ENCODE peak calls at places on chromosome 19, in nine cellular contexts. H, Y, W, N, Q, F, S, V and O are unnamed samples.

GRCh38 chr19:46192990-46193650 is 36.4 kb upstream of the IGFL1 start:
- DNase-seq in W (no peak), Y (peak; percentile 50), H (peak; percentile 94), Q (peak; percentile 20), V (no peak), N (no peak), S (no peak), F (peak; percentile 72), O (no peak)

GRCh38 chr19:15466851-15467733 is 2.7 kb upstream of the RASAL3 start:
- DNase-seq in H (no peak), F (no peak), Y (no peak), S (peak; percentile 99), Q (no peak), N (peak; percentile 83), W (peak; percentile 23), V (peak; percentile 62), O (no peak)

GRCh38 chr19:38649305-38650179 is 2.1 kb downstream of the ACTN4 start:
- DNase-seq in F (peak; percentile 58), N (no peak), Q (peak; percentile 91), V (no peak), Y (no peak), S (peak; percentile 20), W (peak; percentile 86), H (peak; percentile 76), O (no peak)

GRCh38 chr19:4671182-4671851 is 1.2 kb upstream of the MYDGF start:
- DNase-seq in F (no peak), N (no peak), H (no peak), S (no peak), Y (no peak), W (no peak), V (no peak), Q (no peak), O (no peak)

GRCh38 chr19:1250374-1251232 is 2.2 kb downstream of the MIDN start:
- DNase-seq in W (peak; percentile 76), Y (peak; percentile 85), F (no peak), Q (peak; percentile 65), S (peak; percentile 54), V (peak; percentile 61), H (peak; percentile 75), N (peak; percentile 69), O (peak; percentile 83)

GRCh38 chr19:11722414-11722813 is 16.3 kb downstream of the ZNF823 start:
- DNase-seq in S (no peak), V (no peak), Y (no peak), N (no peak), F (no peak), Q (no peak), H (no peak), W (no peak), O (no peak)

GRCh38 chr19:7478173-7478842 is 10.5 kb downstream of the PEX11G start:
- DNase-seq in W (no peak), N (no peak), V (no peak), Q (no peak), Y (no peak), F (no peak), H (peak; percentile 47), S (no peak), O (no peak)

GRCh38 chr19:926595-927043 is 784 bp downstream of the ARID3A start:
- DNase-seq in Q (peak; percentile 70), W (peak; percentile 77), S (no peak), F (peak; percentile 55), Y (no peak), H (peak; percentile 67), N (peak; percentile 91), V (no peak), O (no peak)

GRCh38 chr19:13817018-13817614 is 21.9 kb downstream of the ZSWIM4 start:
- DNase-seq in Q (peak; percentile 89), Y (no peak), N (peak; percentile 30), H (no peak), F (no peak), S (no peak), W (peak; percentile 82), V (no peak), O (no peak)

GRCh38 chr19:45153339-45154063 is 7.3 kb downstream of the NKPD1 start:
- DNase-seq in Q (peak; percentile 35), H (peak; percentile 70), W (peak; percentile 36), N (peak; percentile 39), Y (peak; percentile 45), S (peak; percentile 34), F (no peak), V (peak; percentile 25), O (peak; percentile 77)

GRCh38 chr19:13430790-13431582 is 75.3 kb downstream of the CACNA1A start:
- DNase-seq in N (peak; percentile 73), S (peak; percentile 39), W (peak; percentile 33), Y (peak; percentile 49), Q (peak; percentile 37), F (no peak), H (peak; percentile 50), V (peak; percentile 33), O (peak; percentile 44)

GRCh38 chr19:33997690-33998089 is 174.6 kb upstream of the LSM14A start:
- DNase-seq in N (no peak), H (no peak), F (no peak), Y (peak; percentile 3), Q (no peak), S (peak; percentile 7), W (no peak), V (no peak), O (no peak)

GRCh38 chr19:33998302-33998701 is 174.0 kb upstream of the LSM14A start:
- DNase-seq in N (no peak), Q (no peak), V (no peak), S (peak; percentile 11), F (no peak), H (no peak), W (no peak), Y (no peak), O (no peak)

DNA sequence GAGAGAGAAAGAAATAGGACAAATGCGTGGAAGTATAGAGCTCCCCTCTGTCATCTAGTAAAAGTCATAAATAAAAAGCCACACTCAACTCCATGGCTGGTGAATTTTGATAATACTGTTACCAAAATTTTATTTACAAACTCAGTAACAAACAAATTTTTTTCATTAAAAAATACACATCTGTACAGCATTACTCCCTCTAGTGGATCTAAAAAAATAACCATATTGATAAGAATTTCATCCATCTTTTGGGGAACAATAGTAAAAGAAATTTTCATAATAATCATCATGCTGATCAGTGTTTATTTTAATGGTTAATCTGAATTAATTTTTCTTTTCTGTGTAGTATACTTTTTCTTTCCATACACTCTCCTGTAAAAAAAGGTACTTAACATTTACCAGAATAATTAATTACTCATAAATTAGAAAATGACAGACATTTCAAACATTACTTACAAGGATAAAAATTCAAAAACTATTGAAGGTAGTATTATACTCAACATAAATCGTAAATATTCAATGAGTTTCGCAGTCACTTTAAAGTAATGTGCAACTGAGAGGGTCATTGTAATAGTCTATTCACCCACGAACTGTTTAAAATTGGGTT is 173.5 kb upstream of the LSM14A start:
- DNase-seq in N (no peak), V (no peak), W (no peak), H (no peak), F (no peak), Q (no peak), Y (peak; percentile 26), S (peak; percentile 21), O (no peak)
- TF ChIP-seq CTCF in N (peak; percentile 34), V (peak; percentile 40), W (peak; percentile 45), H (peak; percentile 47), F (no peak), Q (peak; percentile 23), Y (peak; percentile 20), S (peak; percentile 17), O (peak; percentile 70)

GRCh38 chr19:48812094-48812929 is 1.5 kb upstream of the BCAT2 start:
- DNase-seq in H (peak; percentile 89), Y (peak; percentile 80), N (peak; percentile 78), Q (peak; percentile 91), V (peak; percentile 44), F (peak; percentile 79), W (peak; percentile 93), S (peak; percentile 72), O (peak; percentile 54)
- TF ChIP-seq CTCF in H (no peak), Y (no peak), N (no peak), Q (no peak), V (no peak), F (no peak), W (no peak), S (no peak), O (no peak)

DNA sequence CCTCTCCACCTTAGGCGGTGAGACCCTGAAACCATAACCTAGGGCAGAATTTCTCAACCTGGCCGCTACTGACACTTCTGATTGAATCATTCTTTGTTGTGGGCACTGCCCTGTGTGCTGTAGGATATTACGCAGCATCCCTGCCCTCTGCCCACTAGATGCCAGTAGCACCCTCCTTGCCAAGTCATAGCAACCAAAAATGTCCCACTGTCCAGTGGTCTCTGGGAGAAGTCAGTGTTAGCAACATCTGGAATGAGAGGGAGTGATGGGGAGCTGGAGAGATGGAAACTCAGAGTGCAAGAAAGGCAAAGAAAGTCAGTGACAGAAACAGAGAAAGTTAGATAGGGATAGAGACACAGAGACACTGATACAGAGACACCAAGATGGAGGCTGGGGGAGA is 13.6 kb downstream of the KLK4 start:
- DNase-seq in V (no peak), N (no peak), F (no peak), Y (no peak), W (no peak), H (no peak), Q (no peak), S (no peak), O (no peak)
- TF ChIP-seq CTCF in V (no peak), N (no peak), F (no peak), Y (no peak), W (no peak), H (no peak), Q (no peak), S (no peak), O (no peak)

GRCh38 chr19:18278521-18279265 is 2.7 kb downstream of the JUND start:
- DNase-seq in V (peak; percentile 44), W (peak; percentile 55), Y (no peak), H (no peak), S (peak; percentile 14), Q (peak; percentile 43), F (no peak), N (peak; percentile 77), O (no peak)
- TF ChIP-seq CTCF in V (peak; percentile 11), W (peak; percentile 16), Y (peak; percentile 21), H (no peak), S (peak; percentile 25), Q (no peak), F (no peak), N (no peak), O (peak; percentile 54)